ENCODE peak calls at places on chromosome 9, in nine cellular contexts. F, E, M, G, P, X, T, L and D are unnamed samples.

GRCh38 chr9:125911861-125912260 is 164.7 kb downstream of the PBX3 start:
- DNase-seq in F (peak; percentile 34), E (no peak), M (peak; percentile 77), G (no peak), P (no peak), X (peak; percentile 13), T (peak; percentile 10), L (no peak), D (peak; percentile 17)

GRCh38 chr9:76292658-76293057 is 101.6 kb downstream of the RFK start:
- DNase-seq in F (no peak), E (no peak), M (no peak), G (no peak), P (no peak), X (no peak), T (no peak), L (no peak), D (no peak)

GRCh38 chr9:72038408-72038807 is 22.0 kb downstream of the C9orf57 start:
- DNase-seq in F (no peak), E (no peak), M (no peak), G (no peak), P (peak; percentile 3), X (no peak), T (no peak), L (no peak), D (no peak)

GRCh38 chr9:136508729-136509500 is 26.1 kb upstream of the SEC16A start:
- DNase-seq in F (no peak), E (no peak), M (no peak), G (no peak), P (no peak), X (no peak), T (no peak), L (no peak), D (no peak)

GRCh38 chr9:91001146-91001611 is 199.6 kb downstream of the SYK start:
- DNase-seq in F (peak; percentile 73), E (no peak), M (peak; percentile 52), G (no peak), P (no peak), X (peak; percentile 59), T (peak; percentile 61), L (no peak), D (peak; percentile 48)

GRCh38 chr9:36448017-36448416 is 47.9 kb upstream of the RNF38 start:
- DNase-seq in F (no peak), E (no peak), M (no peak), G (no peak), P (no peak), X (no peak), T (no peak), L (no peak), D (no peak)

GRCh38 chr9:89037891-89038290 is 46.6 kb downstream of the S1PR3 start:
- DNase-seq in F (no peak), E (no peak), M (no peak), G (no peak), P (no peak), X (no peak), T (no peak), L (no peak), D (no peak)

GRCh38 chr9:70257512-70257911 is 1.3 kb upstream of the SMC5 start:
- DNase-seq in F (peak; percentile 11), E (no peak), M (no peak), G (no peak), P (no peak), X (no peak), T (no peak), L (no peak), D (peak; percentile 7)

GRCh38 chr9:126127591-126127990 is 199.0 kb upstream of the MVB12B start:
- DNase-seq in F (no peak), E (no peak), M (no peak), G (no peak), P (no peak), X (no peak), T (no peak), L (no peak), D (no peak)

GRCh38 chr9:20623021-20623747 is 885 bp upstream of the MLLT3 start:
- DNase-seq in F (no peak), E (no peak), M (peak; percentile 2), G (no peak), P (peak; percentile 50), X (no peak), T (peak; percentile 0), L (peak; percentile 79), D (no peak)

GRCh38 chr9:97064171-97064570 is 25.2 kb upstream of the CTSV start:
- DNase-seq in F (no peak), E (no peak), M (no peak), G (no peak), P (no peak), X (no peak), T (no peak), L (no peak), D (no peak)

GRCh38 chr9:105187781-105188180 is 56.7 kb upstream of the SLC44A1 start:
- DNase-seq in F (peak; percentile 93), E (no peak), M (peak; percentile 91), G (peak; percentile 38), P (no peak), X (peak; percentile 89), T (peak; percentile 86), L (no peak), D (peak; percentile 83)

GRCh38 chr9:27618066-27618465 is 44.8 kb upstream of the C9orf72 start:
- DNase-seq in F (no peak), E (no peak), M (no peak), G (no peak), P (no peak), X (no peak), T (no peak), L (no peak), D (no peak)

GRCh38 chr9:89886281-89886700 is 281.5 kb downstream of the GADD45G start:
- DNase-seq in F (no peak), E (no peak), M (peak; percentile 85), G (no peak), P (peak; percentile 49), X (no peak), T (no peak), L (no peak), D (peak; percentile 29)

GRCh38 chr9:104094534-104095020 is 468 bp downstream of the SMC2 start:
- DNase-seq in F (peak; percentile 28), E (no peak), M (peak; percentile 8), G (no peak), P (no peak), X (peak; percentile 13), T (no peak), L (no peak), D (no peak)

GRCh38 chr9:114238919-114239879 is 83.7 kb upstream of the ORM1 start:
- DNase-seq in F (peak; percentile 44), E (no peak), M (peak; percentile 85), G (no peak), P (peak; percentile 73), X (peak; percentile 72), T (peak; percentile 66), L (peak; percentile 31), D (peak; percentile 51)

GRCh38 chr9:136023401-136024225 is 62.4 kb upstream of the UBAC1 start:
- DNase-seq in F (peak; percentile 77), E (peak; percentile 55), M (peak; percentile 27), G (peak; percentile 44), P (no peak), X (peak; percentile 65), T (peak; percentile 81), L (no peak), D (peak; percentile 20)

GRCh38 chr9:134533850-134534585 is 107.6 kb upstream of the COL5A1 start:
- DNase-seq in F (peak; percentile 55), E (peak; percentile 10), M (peak; percentile 84), G (no peak), P (no peak), X (no peak), T (peak; percentile 25), L (no peak), D (peak; percentile 62)

GRCh38 chr9:974993-975739 is 1.3 kb upstream of the DMRT3 start:
- DNase-seq in F (no peak), E (no peak), M (no peak), G (no peak), P (no peak), X (no peak), T (no peak), L (no peak), D (no peak)
- H3K4me3 ChIP-seq in F (no peak overlapping the region), E (no peak overlapping the region), M (no peak overlapping the region), G (no peak overlapping the region), P (no peak overlapping the region), X (no peak overlapping the region), T (no peak overlapping the region), L (no peak overlapping the region), D (no peak overlapping the region)

GRCh38 chr9:115400801-115401200 is 282.8 kb upstream of the TNC start:
- DNase-seq in F (no peak), E (no peak), M (peak; percentile 90), G (peak; percentile 54), P (no peak), X (peak; percentile 44), T (peak; percentile 74), L (no peak), D (peak; percentile 82)

GRCh38 chr9:115396071-115396529 is 278.1 kb upstream of the TNC start:
- DNase-seq in F (no peak), E (no peak), M (peak; percentile 70), G (no peak), P (no peak), X (peak; percentile 16), T (peak; percentile 25), L (no peak), D (peak; percentile 27)

GRCh38 chr9:115397591-115398312 is 279.8 kb upstream of the TNC start:
- DNase-seq in F (no peak), E (no peak), M (no peak), G (no peak), P (no peak), X (no peak), T (no peak), L (no peak), D (no peak)

GRCh38 chr9:115398313-115398650 is 280.3 kb upstream of the TNC start:
- DNase-seq in F (no peak), E (no peak), M (no peak), G (no peak), P (no peak), X (no peak), T (no peak), L (no peak), D (no peak)

DNA sequence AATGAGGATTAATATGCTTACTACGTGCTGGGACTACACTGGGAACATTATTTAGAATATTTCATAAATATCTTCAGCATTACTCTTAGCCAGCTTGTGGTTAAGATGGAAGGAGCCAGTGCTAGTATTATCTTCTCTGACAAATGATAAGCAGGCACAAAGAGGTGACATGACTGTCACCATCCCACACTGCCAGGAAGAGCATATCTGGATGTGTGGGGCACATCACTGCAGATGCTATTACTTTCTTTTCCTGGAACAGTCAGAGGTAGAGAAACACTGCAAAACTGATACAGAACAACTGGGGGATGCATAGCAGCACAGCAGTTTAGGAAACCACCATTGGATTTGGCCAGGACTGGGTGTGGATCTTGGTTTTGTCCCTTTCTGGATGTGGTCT is 281.1 kb upstream of the TNC start:
- DNase-seq in F (no peak), E (no peak), M (peak; percentile 37), G (no peak), P (no peak), X (no peak), T (no peak), L (no peak), D (no peak)
- H3K4me3 ChIP-seq in F (no peak overlapping the region), E (no peak overlapping the region), M (no peak overlapping the region), G (no peak overlapping the region), P (no peak overlapping the region), X (no peak overlapping the region), T (no peak overlapping the region), L (no peak overlapping the region), D (no peak overlapping the region)

GRCh38 chr9:34590376-34591090 is 1.0 kb upstream of the CNTFR start:
- DNase-seq in F (peak; percentile 34), E (peak; percentile 45), M (no peak), G (no peak), P (no peak), X (no peak), T (no peak), L (no peak), D (no peak)
- H3K4me3 ChIP-seq in F (no peak overlapping the region), E (no peak overlapping the region), M (no peak overlapping the region), G (no peak overlapping the region), P (peak overlapping the region; percentile 65), X (no peak overlapping the region), T (no peak overlapping the region), L (peak overlapping the region; percentile 4), D (no peak overlapping the region)

GRCh38 chr9:87499455-87500015 is 1.9 kb downstream of the DAPK1 start:
- DNase-seq in F (no peak), E (no peak), M (no peak), G (no peak), P (no peak), X (no peak), T (no peak), L (no peak), D (no peak)
- H3K4me3 ChIP-seq in F (peak overlapping the region; percentile 89), E (peak overlapping the region; percentile 54), M (no peak overlapping the region), G (no peak overlapping the region), P (peak overlapping the region; percentile 78), X (peak overlapping the region; percentile 74), T (no peak overlapping the region), L (peak overlapping the region; percentile 74), D (peak overlapping the region; percentile 57)